ENCODE peak calls at places on chromosomes 13 and 19, in six cellular contexts. J is EH; S is B cell; E is T follicular helper cell; K is stimulated activated CD4-positive, alpha-beta T cell treated with anti-CD3 and anti-CD28 coated beads, Interleukin-2, amount 100 ng/mL, for 48 hours; U is amniotic stem cell. A is an unnamed sample.

GRCh38 chr19:30492581-30492980 is 120.4 kb downstream of the ZNF536 start:
- DNase-seq in J (no peak), S (no peak), E (no peak), K (no peak), U (no peak), A (no peak)

GRCh38 chr19:29741776-29742175 is 26.7 kb upstream of the C19orf12 start:
- DNase-seq in J (no peak), S (no peak), E (no peak), K (no peak), U (no peak), A (no peak)

GRCh38 chr13:97348569-97349100 is 85.3 kb upstream of the RAP2A start:
- DNase-seq in J (no peak), S (no peak), E (no peak), K (no peak), U (no peak), A (no peak)

GRCh38 chr13:70856706-70857105 is 748.5 kb upstream of the KLHL1 start:
- DNase-seq in J (no peak), S (no peak), E (no peak), K (no peak), U (no peak), A (no peak)

GRCh38 chr19:801861-802496 is 4.7 kb downstream of the PTBP1 start:
- DNase-seq in J (peak; percentile 37), S (no peak), E (no peak), K (no peak), U (no peak), A (peak; percentile 41)

GRCh38 chr13:73464758-73465628 is 406.2 kb downstream of the KLF5 start:
- DNase-seq in J (no peak), S (no peak), E (no peak), K (no peak), U (no peak), A (no peak)

GRCh38 chr13:114077938-114078335 is 54.5 kb downstream of the RASA3 start:
- DNase-seq in J (peak; percentile 79), S (no peak), E (no peak), K (no peak), U (no peak), A (peak; percentile 38)

GRCh38 chr13:50153401-50153800 is 138.2 kb downstream of the KCNRG start:
- DNase-seq in J (no peak), S (no peak), E (no peak), K (no peak), U (no peak), A (no peak)